ENCODE peak calls at places on chromosomes 4 and X, in nine cellular contexts. X, V, C, Z, L, J, O, T and H are unnamed samples.

GRCh38 chr4:37758226-37758625 is 68.3 kb upstream of the PGM2 start:
- DNase-seq in X (no peak), V (no peak), C (no peak), Z (no peak), L (no peak), J (no peak), O (peak; percentile 74), T (peak; percentile 9), H (no peak)

GRCh38 chr4:52907510-52907909 is 45.4 kb downstream of the RASL11B start:
- DNase-seq in X (no peak), V (no peak), C (no peak), Z (no peak), L (no peak), J (no peak), O (no peak), T (no peak), H (no peak)

GRCh38 chr4:27789768-27790167 is 929.1 kb downstream of the STIM2 start:
- DNase-seq in X (no peak), V (no peak), C (no peak), Z (no peak), L (no peak), J (no peak), O (peak; percentile 29), T (no peak), H (no peak)

GRCh38 chrX:130024127-130024526 is 41.7 kb downstream of the BCORL1 start:
- DNase-seq in X (peak; percentile 71), V (peak; percentile 9), C (no peak), Z (peak; percentile 53), L (peak; percentile 28), J (peak; percentile 39), O (peak; percentile 84), T (peak; percentile 23), H (peak; percentile 2)

GRCh38 chr4:170978990-170979389 is 834.2 kb upstream of the GALNTL6 start:
- DNase-seq in X (no peak), V (no peak), C (no peak), Z (no peak), L (no peak), J (no peak), O (no peak), T (no peak), H (no peak)

GRCh38 chrX:107470971-107471370 is 21.5 kb downstream of the FRMPD3 start:
- DNase-seq in X (no peak), V (no peak), C (no peak), Z (no peak), L (no peak), J (no peak), O (no peak), T (no peak), H (no peak)

GRCh38 chr4:101286663-101287062 is 60.7 kb downstream of the PPP3CA start:
- DNase-seq in X (no peak), V (no peak), C (no peak), Z (no peak), L (no peak), J (no peak), O (no peak), T (no peak), H (no peak)

GRCh38 chr4:129999156-129999555 is 903.2 kb downstream of the C4orf33 start:
- DNase-seq in X (no peak), V (no peak), C (no peak), Z (no peak), L (no peak), J (no peak), O (no peak), T (no peak), H (no peak)

GRCh38 chr4:172982151-172982590 is 186.4 kb upstream of the GALNT7 start:
- DNase-seq in X (no peak), V (no peak), C (no peak), Z (no peak), L (no peak), J (no peak), O (peak; percentile 40), T (peak; percentile 28), H (no peak)

GRCh38 chrX:25523574-25523973 is 507.8 kb upstream of the ARX start:
- DNase-seq in X (no peak), V (peak; percentile 17), C (peak; percentile 5), Z (peak; percentile 40), L (peak; percentile 18), J (no peak), O (peak; percentile 5), T (no peak), H (no peak)

GRCh38 chrX:110683925-110684324 is 111.7 kb downstream of the CHRDL1 start:
- DNase-seq in X (no peak), V (no peak), C (no peak), Z (no peak), L (no peak), J (no peak), O (no peak), T (no peak), H (no peak)

GRCh38 chr4:42150653-42151567 is 1.5 kb downstream of the BEND4 start:
- DNase-seq in X (no peak), V (no peak), C (no peak), Z (peak; percentile 12), L (peak; percentile 27), J (no peak), O (peak; percentile 8), T (no peak), H (no peak)

GRCh38 chr4:26307027-26307426 is 13.8 kb upstream of the RBPJ start:
- DNase-seq in X (no peak), V (no peak), C (no peak), Z (no peak), L (no peak), J (no peak), O (no peak), T (no peak), H (no peak)

GRCh38 chrX:37796805-37797204 is 16.9 kb downstream of the CYBB start:
- DNase-seq in X (no peak), V (no peak), C (no peak), Z (no peak), L (no peak), J (no peak), O (no peak), T (no peak), H (no peak)